ENCODE peak calls at places on chromosomes 1 and 21, in eight cellular contexts. One of them, this sample, is unnamed.

GRCh38 chr1:109764561-109765482 is 1.1 kb upstream of the EPS8L3 start:
- DNase-seq in vagina: no peak
- DNase-seq in GM23338: no peak
- DNase-seq in endothelial cell: no peak
- DNase-seq in GM06990: no peak
- DNase-seq in B cell: no peak
- DNase-seq in heart left ventricle: peak; percentile 14
- DNase-seq in GM12865: no peak
- DNase-seq in this sample: no peak

GRCh38 chr1:23035823-23036452 is 16.7 kb downstream of the KDM1A start:
- DNase-seq in GM12865: no peak
- DNase-seq in heart left ventricle: no peak
- DNase-seq in GM23338: peak; percentile 72
- DNase-seq in GM06990: no peak
- DNase-seq in endothelial cell: no peak
- DNase-seq in B cell: no peak
- DNase-seq in vagina: no peak
- DNase-seq in this sample: no peak

GRCh38 chr1:113244134-113244820 is 146.0 kb upstream of the MAGI3 start:
- DNase-seq in GM23338: no peak
- DNase-seq in vagina: no peak
- DNase-seq in heart left ventricle: no peak
- DNase-seq in endothelial cell: no peak
- DNase-seq in GM06990: no peak
- DNase-seq in B cell: no peak
- DNase-seq in GM12865: no peak
- DNase-seq in this sample: no peak

GRCh38 chr1:84090447-84091244 is 53.4 kb upstream of the PRKACB start:
- DNase-seq in endothelial cell: no peak
- DNase-seq in GM23338: no peak
- DNase-seq in GM06990: no peak
- DNase-seq in GM12865: peak; percentile 21
- DNase-seq in heart left ventricle: no peak
- DNase-seq in vagina: no peak
- DNase-seq in B cell: no peak
- DNase-seq in this sample: peak; percentile 5

GRCh38 chr1:31524196-31524967 is 51.9 kb upstream of the TINAGL1 start:
- DNase-seq in GM06990: no peak
- DNase-seq in heart left ventricle: no peak
- DNase-seq in GM12865: no peak
- DNase-seq in vagina: no peak
- DNase-seq in endothelial cell: no peak
- DNase-seq in GM23338: no peak
- DNase-seq in B cell: no peak
- DNase-seq in this sample: no peak

GRCh38 chr1:205481629-205482071 is 22.8 kb upstream of the CDK18 start:
- DNase-seq in GM06990: peak; percentile 48
- DNase-seq in GM12865: peak; percentile 37
- DNase-seq in endothelial cell: no peak
- DNase-seq in vagina: no peak
- DNase-seq in heart left ventricle: no peak
- DNase-seq in GM23338: no peak
- DNase-seq in B cell: no peak
- DNase-seq in this sample: no peak

GRCh38 chr1:24108334-24109165 is 3.4 kb downstream of the MYOM3 start:
- DNase-seq in vagina: no peak
- DNase-seq in GM23338: no peak
- DNase-seq in B cell: no peak
- DNase-seq in endothelial cell: no peak
- DNase-seq in GM12865: no peak
- DNase-seq in GM06990: no peak
- DNase-seq in heart left ventricle: no peak
- DNase-seq in this sample: peak; percentile 89

GRCh38 chr1:55015731-55016620 is 17.2 kb downstream of the BSND start:
- DNase-seq in GM12865: no peak
- DNase-seq in endothelial cell: no peak
- DNase-seq in heart left ventricle: no peak
- DNase-seq in GM06990: no peak
- DNase-seq in B cell: no peak
- DNase-seq in vagina: no peak
- DNase-seq in GM23338: no peak
- DNase-seq in this sample: peak; percentile 69

GRCh38 chr21:37986751-37987399 is 70.6 kb upstream of the KCNJ6 start:
- DNase-seq in heart left ventricle: no peak
- DNase-seq in GM23338: no peak
- DNase-seq in endothelial cell: no peak
- DNase-seq in vagina: peak; percentile 13
- DNase-seq in GM06990: no peak
- DNase-seq in B cell: no peak
- DNase-seq in GM12865: no peak
- DNase-seq in this sample: no peak

GRCh38 chr1:94757931-94758330 is 62.2 kb upstream of the SLC44A3 start:
- DNase-seq in endothelial cell: no peak
- DNase-seq in B cell: no peak
- DNase-seq in heart left ventricle: peak; percentile 68
- DNase-seq in GM12865: no peak
- DNase-seq in vagina: no peak
- DNase-seq in GM06990: no peak
- DNase-seq in GM23338: no peak
- DNase-seq in this sample: no peak

GRCh38 chr21:39651206-39651605 is 38.5 kb downstream of the B3GALT5 start:
- DNase-seq in vagina: no peak
- DNase-seq in GM12865: peak; percentile 18
- DNase-seq in heart left ventricle: no peak
- DNase-seq in endothelial cell: no peak
- DNase-seq in GM06990: no peak
- DNase-seq in GM23338: no peak
- DNase-seq in B cell: no peak
- DNase-seq in this sample: no peak

GRCh38 chr1:222167896-222168295 is 380.0 kb downstream of the HHIPL2 start:
- DNase-seq in GM23338: no peak
- DNase-seq in GM12865: no peak
- DNase-seq in vagina: no peak
- DNase-seq in endothelial cell: no peak
- DNase-seq in GM06990: no peak
- DNase-seq in heart left ventricle: no peak
- DNase-seq in B cell: no peak
- DNase-seq in this sample: no peak

GRCh38 chr1:206847946-206848345 is 17.5 kb upstream of the IL20 start:
- DNase-seq in GM23338: no peak
- DNase-seq in GM06990: no peak
- DNase-seq in heart left ventricle: no peak
- DNase-seq in B cell: no peak
- DNase-seq in GM12865: no peak
- DNase-seq in endothelial cell: no peak
- DNase-seq in vagina: no peak
- DNase-seq in this sample: no peak

GRCh38 chr21:39048064-39048463 is 135.2 kb downstream of the PSMG1 start:
- DNase-seq in GM12865: no peak
- DNase-seq in B cell: no peak
- DNase-seq in endothelial cell: peak; percentile 60
- DNase-seq in GM06990: no peak
- DNase-seq in heart left ventricle: peak; percentile 43
- DNase-seq in vagina: peak; percentile 81
- DNase-seq in GM23338: peak; percentile 93
- DNase-seq in this sample: peak; percentile 59

GRCh38 chr1:110336300-110337039 is 2.7 kb upstream of the RBM15 start:
- DNase-seq in GM12865: no peak
- DNase-seq in B cell: no peak
- DNase-seq in GM23338: no peak
- DNase-seq in GM06990: no peak
- DNase-seq in vagina: no peak
- DNase-seq in heart left ventricle: peak; percentile 26
- DNase-seq in endothelial cell: no peak
- DNase-seq in this sample: no peak

DNA sequence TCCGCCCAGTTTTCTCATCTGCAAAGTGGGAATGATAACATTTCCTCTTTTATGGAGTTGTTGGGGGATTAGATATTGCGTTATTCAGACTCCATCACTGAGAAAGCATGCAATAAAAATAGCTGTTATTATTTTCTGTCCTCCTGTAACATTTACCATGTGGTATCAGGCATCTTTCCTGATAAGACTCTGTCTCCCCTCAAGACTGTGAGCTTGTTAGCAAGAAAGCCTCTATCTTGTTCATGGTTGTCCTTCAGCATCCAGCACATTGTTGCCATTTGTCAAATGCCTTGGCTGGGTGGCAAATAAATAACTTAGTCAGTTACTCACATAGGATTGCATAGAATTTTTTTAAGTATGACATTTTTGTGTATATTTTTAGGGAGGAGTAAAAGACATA is 1.2 kb upstream of the JAM2 start:
- DNase-seq in GM23338: no peak
- DNase-seq in heart left ventricle: no peak
- DNase-seq in vagina: no peak
- DNase-seq in B cell: no peak
- DNase-seq in GM12865: no peak
- DNase-seq in endothelial cell: no peak
- DNase-seq in GM06990: no peak
- DNase-seq in this sample: no peak
- TF ChIP-seq CTCF in GM23338: no peak
- TF ChIP-seq CTCF in heart left ventricle: no peak
- TF ChIP-seq CTCF in vagina: no peak
- TF ChIP-seq CTCF in B cell: no peak
- TF ChIP-seq CTCF in GM12865: no peak
- TF ChIP-seq CTCF in endothelial cell: no peak
- TF ChIP-seq CTCF in GM06990: no peak
- TF ChIP-seq CTCF in this sample: no peak

DNA sequence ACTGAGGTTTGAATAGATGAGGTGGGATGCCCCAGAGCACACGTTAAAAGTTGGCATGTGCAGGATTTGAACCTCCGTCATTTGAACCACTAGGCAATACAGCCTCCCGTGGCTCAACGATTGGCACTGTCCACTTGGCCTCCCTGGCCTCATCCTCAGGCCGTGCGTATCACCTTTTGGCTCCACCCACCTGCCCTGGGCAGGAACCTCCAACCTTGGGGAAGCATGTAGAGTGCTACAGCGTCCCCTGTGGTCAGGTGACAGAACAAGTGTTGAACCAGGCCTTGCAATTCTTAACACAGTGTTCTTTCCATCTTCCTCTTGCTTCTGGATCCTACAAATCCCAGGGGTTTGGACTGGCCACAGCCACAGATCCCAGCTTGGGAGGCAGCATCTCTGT is 112.6 kb downstream of the PAX7 start:
- DNase-seq in GM12865: no peak
- DNase-seq in endothelial cell: no peak
- DNase-seq in vagina: no peak
- DNase-seq in B cell: no peak
- DNase-seq in GM06990: no peak
- DNase-seq in GM23338: peak; percentile 91
- DNase-seq in heart left ventricle: no peak
- DNase-seq in this sample: no peak
- TF ChIP-seq CTCF in GM12865: no peak
- TF ChIP-seq CTCF in endothelial cell: no peak
- TF ChIP-seq CTCF in vagina: no peak
- TF ChIP-seq CTCF in B cell: no peak
- TF ChIP-seq CTCF in GM06990: peak; percentile 4
- TF ChIP-seq CTCF in GM23338: peak; percentile 81
- TF ChIP-seq CTCF in heart left ventricle: no peak
- TF ChIP-seq CTCF in this sample: no peak

GRCh38 chr1:227136210-227136609 is 182.1 kb downstream of the CDC42BPA start:
- DNase-seq in GM23338: no peak
- DNase-seq in GM06990: no peak
- DNase-seq in B cell: no peak
- DNase-seq in endothelial cell: no peak
- DNase-seq in vagina: no peak
- DNase-seq in GM12865: no peak
- DNase-seq in heart left ventricle: no peak
- DNase-seq in this sample: no peak

GRCh38 chr1:227127891-227128290 is 187.8 kb downstream of the COQ8A start:
- DNase-seq in heart left ventricle: no peak
- DNase-seq in GM06990: peak; percentile 7
- DNase-seq in GM23338: no peak
- DNase-seq in endothelial cell: no peak
- DNase-seq in GM12865: peak; percentile 35
- DNase-seq in B cell: no peak
- DNase-seq in vagina: no peak
- DNase-seq in this sample: no peak

GRCh38 chr1:227134686-227135314 is 183.5 kb downstream of the CDC42BPA start:
- DNase-seq in heart left ventricle: no peak
- DNase-seq in endothelial cell: no peak
- DNase-seq in GM12865: no peak
- DNase-seq in B cell: no peak
- DNase-seq in GM23338: no peak
- DNase-seq in vagina: no peak
- DNase-seq in GM06990: no peak
- DNase-seq in this sample: peak; percentile 7

GRCh38 chr1:227125929-227126545 is 185.9 kb downstream of the COQ8A start:
- DNase-seq in B cell: no peak
- DNase-seq in GM23338: peak; percentile 51
- DNase-seq in GM12865: no peak
- DNase-seq in GM06990: no peak
- DNase-seq in vagina: no peak
- DNase-seq in heart left ventricle: no peak
- DNase-seq in endothelial cell: no peak
- DNase-seq in this sample: no peak

DNA sequence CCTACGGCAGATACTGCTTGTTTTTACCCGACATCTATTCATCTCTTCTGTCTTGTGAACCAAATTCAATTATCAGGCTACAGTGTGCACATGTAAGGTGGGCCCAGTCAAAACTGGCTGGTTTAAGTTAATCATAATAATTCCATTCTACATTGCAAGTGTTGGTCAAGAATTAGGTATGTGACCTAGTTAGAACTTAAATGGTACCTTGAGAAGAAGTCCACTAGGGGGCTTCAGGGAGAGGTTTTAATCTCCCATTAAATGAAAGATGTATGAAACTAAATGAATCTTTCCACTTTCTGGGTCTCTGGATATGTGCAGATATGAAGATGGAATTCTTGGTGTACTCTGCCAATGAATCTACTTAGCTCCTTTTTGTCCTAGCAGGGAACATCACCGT is 187.1 kb downstream of the CDC42BPA start:
- DNase-seq in vagina: no peak
- DNase-seq in GM06990: no peak
- DNase-seq in GM23338: peak; percentile 49
- DNase-seq in GM12865: peak; percentile 8
- DNase-seq in endothelial cell: no peak
- DNase-seq in B cell: no peak
- DNase-seq in heart left ventricle: no peak
- DNase-seq in this sample: peak; percentile 25
- TF ChIP-seq CTCF in vagina: no peak
- TF ChIP-seq CTCF in GM06990: peak; percentile 38
- TF ChIP-seq CTCF in GM23338: peak; percentile 74
- TF ChIP-seq CTCF in GM12865: peak; percentile 27
- TF ChIP-seq CTCF in endothelial cell: peak; percentile 67
- TF ChIP-seq CTCF in B cell: peak; percentile 21
- TF ChIP-seq CTCF in heart left ventricle: peak; percentile 58
- TF ChIP-seq CTCF in this sample: peak; percentile 56

GRCh38 chr1:194466706-194467105 is 1280.3 kb upstream of the B3GALT2 start:
- DNase-seq in vagina: no peak
- DNase-seq in GM12865: no peak
- DNase-seq in GM06990: no peak
- DNase-seq in GM23338: peak; percentile 39
- DNase-seq in B cell: no peak
- DNase-seq in heart left ventricle: no peak
- DNase-seq in endothelial cell: peak; percentile 8
- DNase-seq in this sample: no peak
- TF ChIP-seq CTCF in vagina: no peak
- TF ChIP-seq CTCF in GM12865: no peak
- TF ChIP-seq CTCF in GM06990: no peak
- TF ChIP-seq CTCF in GM23338: peak; percentile 49
- TF ChIP-seq CTCF in B cell: no peak
- TF ChIP-seq CTCF in heart left ventricle: peak; percentile 46
- TF ChIP-seq CTCF in endothelial cell: peak; percentile 13
- TF ChIP-seq CTCF in this sample: peak; percentile 20

GRCh38 chr1:87805661-87806376 is 477.1 kb downstream of the LMO4 start:
- DNase-seq in GM12865: no peak
- DNase-seq in GM23338: no peak
- DNase-seq in vagina: no peak
- DNase-seq in GM06990: no peak
- DNase-seq in heart left ventricle: no peak
- DNase-seq in endothelial cell: no peak
- DNase-seq in B cell: no peak
- DNase-seq in this sample: peak; percentile 95
- TF ChIP-seq CTCF in GM12865: no peak
- TF ChIP-seq CTCF in GM23338: no peak
- TF ChIP-seq CTCF in vagina: no peak
- TF ChIP-seq CTCF in GM06990: no peak
- TF ChIP-seq CTCF in heart left ventricle: no peak
- TF ChIP-seq CTCF in endothelial cell: no peak
- TF ChIP-seq CTCF in B cell: no peak
- TF ChIP-seq CTCF in this sample: no peak